ENCODE peak calls at places on chromosomes 5 and 9, in five cellular contexts. H, C, M, J and R are unnamed samples.

GRCh38 chr5:138391859-138392386 is 39.4 kb downstream of the KDM3B start:
- DNase-seq in H (no peak), J (peak), M (no peak), C (no peak), R (no peak)

GRCh38 chr5:159415301-159415937 is 85.1 kb upstream of the IL12B start:
- DNase-seq in M (no peak), C (no peak), J (no peak), H (no peak), R (no peak)

GRCh38 chr5:2753452-2754409 is 2.3 kb upstream of the IRX2 start:
- DNase-seq in H (no peak), M (no peak), C (no peak), J (no peak), R (peak)

GRCh38 chr9:1619915-1620705 is 395.0 kb upstream of the SMARCA2 start:
- DNase-seq in J (no peak), M (no peak), H (peak), C (no peak), R (no peak)

GRCh38 chr5:66554211-66554610 is 42.0 kb upstream of the MAST4 start:
- DNase-seq in M (no peak), H (peak), C (no peak), J (no peak), R (no peak)

GRCh38 chr5:123916331-123917121 is 404.5 kb downstream of the CSNK1G3 start:
- DNase-seq in M (no peak), C (no peak), H (peak), J (peak), R (no peak)

GRCh38 chr9:32264171-32264862 is 120.1 kb upstream of the ACO1 start:
- DNase-seq in H (peak), C (no peak), J (peak), M (peak), R (no peak)

GRCh38 chr9:5265939-5266338 is 34.7 kb downstream of the INSL4 start:
- DNase-seq in J (no peak), H (no peak), M (peak), C (no peak), R (no peak)

GRCh38 chr5:173734716-173735115 is 118.3 kb upstream of the BOD1 start:
- DNase-seq in M (no peak), C (no peak), J (no peak), H (no peak), R (no peak)

GRCh38 chr5:133205649-133206048 is 153.8 kb downstream of the HSPA4 start:
- DNase-seq in H (peak), M (no peak), J (no peak), C (no peak), R (no peak)

GRCh38 chr9:13728917-13729811 is 449.7 kb upstream of the MPDZ start:
- DNase-seq in J (no peak), H (peak), C (no peak), M (no peak), R (no peak)

GRCh38 chr9:69179037-69179436 is 5.0 kb downstream of the TJP2 start:
- DNase-seq in J (no peak), M (no peak), C (no peak), H (no peak), R (no peak)

GRCh38 chr5:129063483-129064136 is 30.9 kb upstream of the ISOC1 start:
- DNase-seq in C (no peak), H (peak), J (peak), M (no peak), R (no peak)

GRCh38 chr9:118439446-118439845 is 735.2 kb downstream of the TLR4 start:
- DNase-seq in H (no peak), C (no peak), J (no peak), M (no peak), R (no peak)

GRCh38 chr5:124873189-124873588 is 126.8 kb upstream of the ZNF608 start:
- DNase-seq in H (no peak), J (no peak), C (no peak), M (no peak), R (no peak)

GRCh38 chr5:121993191-121993590 is 31.4 kb downstream of the SRFBP1 start:
- DNase-seq in J (no peak), M (no peak), C (no peak), H (no peak), R (no peak)

DNA sequence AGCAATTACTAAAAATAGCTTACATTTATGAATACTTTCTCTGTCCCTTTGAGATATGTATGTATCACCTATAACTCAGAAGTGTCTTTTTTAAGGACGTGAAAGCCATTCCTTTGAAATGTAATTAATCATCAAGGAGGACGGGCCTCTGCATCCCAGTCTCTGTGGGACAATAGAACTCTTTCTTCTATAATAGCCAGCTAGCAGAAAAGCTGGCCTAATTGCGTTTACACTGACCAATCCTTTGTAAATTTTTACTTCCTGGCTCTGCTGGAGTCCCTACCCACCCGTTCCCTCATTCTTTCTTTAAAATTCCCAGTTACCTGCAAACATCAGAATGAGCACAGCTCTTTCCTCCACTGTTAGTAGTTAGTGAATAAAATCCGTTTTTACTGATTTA is 1002.6 kb downstream of the CDH18 start:
- DNase-seq in J (no peak), C (no peak), H (no peak), M (no peak), R (no peak)
- TF ChIP-seq CTCF in J (no peak), C (no peak), H (no peak), M (no peak), R (no peak)

GRCh38 chr5:107485184-107485583 is 185.6 kb downstream of the EFNA5 start:
- DNase-seq in M (no peak), J (no peak), H (peak), C (no peak), R (no peak)
- TF ChIP-seq CTCF in M (no peak), J (no peak), H (no peak), C (no peak), R (no peak)

DNA sequence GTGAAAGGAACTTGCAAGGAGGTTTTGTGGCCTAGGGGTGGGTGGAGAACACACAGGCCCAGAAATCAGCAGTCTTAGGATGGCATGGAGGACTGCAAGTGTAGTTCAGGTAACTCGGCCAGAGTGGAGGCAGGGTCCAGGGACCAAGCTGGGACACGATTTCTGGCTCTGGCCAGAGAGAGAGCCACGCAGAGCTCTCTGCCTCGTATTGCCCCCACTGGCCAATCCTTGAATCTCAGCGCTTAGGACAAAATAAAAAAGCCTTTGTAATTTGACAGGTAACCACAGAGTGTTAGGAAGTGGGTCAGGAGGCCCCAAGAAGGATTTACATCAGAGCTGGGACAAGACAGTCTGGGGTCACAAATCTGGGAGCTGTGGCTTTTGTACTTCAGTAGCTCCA is 11.7 kb downstream of the MAP3K1 start:
- DNase-seq in H (no peak), C (no peak), J (no peak), M (peak), R (no peak)
- TF ChIP-seq CTCF in H (peak), C (peak), J (peak), M (no peak), R (peak)

DNA sequence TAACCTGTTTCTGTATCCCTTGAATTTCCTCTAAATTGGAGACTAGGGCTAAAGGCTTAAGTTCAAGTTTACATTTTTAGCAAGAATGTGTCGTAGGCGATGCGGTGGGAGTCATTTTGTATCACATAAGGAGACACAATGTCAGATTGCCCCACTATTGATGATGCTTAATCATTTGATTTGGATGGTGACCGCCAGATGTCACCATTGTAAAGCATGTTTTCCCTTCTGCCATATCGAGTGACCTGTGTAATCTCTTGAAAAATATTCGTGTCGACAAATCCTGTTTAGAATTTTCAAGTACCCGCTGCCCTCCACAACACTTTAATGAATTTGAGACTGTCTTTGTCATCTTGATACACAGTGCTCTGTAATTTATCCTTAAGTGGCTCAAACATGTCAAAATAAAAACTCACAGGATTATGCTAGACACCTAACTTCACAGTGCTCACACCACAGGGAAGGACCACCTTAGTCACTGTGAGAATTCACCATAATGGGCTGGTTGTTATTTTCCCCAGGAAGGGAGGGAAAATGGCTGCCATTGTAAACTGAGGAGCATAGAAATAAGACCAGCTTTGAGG is 34.5 kb upstream of the SLC46A2 start:
- DNase-seq in J (no peak), H (peak), C (peak), M (no peak), R (no peak)
- TF ChIP-seq CTCF in J (peak), H (peak), C (peak), M (no peak), R (no peak)

GRCh38 chr9:136107953-136108647 is 10.6 kb downstream of the TMEM250 start:
- DNase-seq in J (no peak), C (peak), M (no peak), H (no peak), R (peak)

GRCh38 chr9:136110082-136111061 is 8.3 kb downstream of the TMEM250 start:
- DNase-seq in M (no peak), J (no peak), H (peak), C (no peak), R (no peak)

GRCh38 chr9:136111190-136111589 is 7.5 kb downstream of the TMEM250 start:
- DNase-seq in J (no peak), M (no peak), C (no peak), H (no peak), R (no peak)

GRCh38 chr9:136108648-136109266 is 9.9 kb downstream of the TMEM250 start:
- DNase-seq in J (no peak), C (no peak), M (no peak), H (no peak), R (no peak)

GRCh38 chr9:136109351-136110081 is 9.2 kb downstream of the TMEM250 start:
- DNase-seq in M (peak), C (peak), H (peak), J (peak), R (peak)
- TF ChIP-seq CTCF in M (no peak), C (no peak), H (no peak), J (no peak), R (no peak)